ENCODE peak calls at places on chromosomes 13 and 19, in eight cellular contexts. T is AG09309, D is esophagus squamous epithelium, Y is colonic mucosa, K is ovary, S is H1, A is neural progenitor cell, M is AG04450. I is an unnamed sample.

GRCh38 chr13:35598790-35599369 is 122.4 kb upstream of the MAB21L1 start:
- DNase-seq in T (no peak), D (no peak), Y (no peak), K (no peak), S (no peak), A (no peak), M (no peak), I (no peak)

GRCh38 chr19:1015782-1016646 is 4.9 kb downstream of the TMEM259 start:
- DNase-seq in T (no peak), D (no peak), Y (no peak), K (no peak), S (no peak), A (peak; percentile 42), M (no peak), I (no peak)

GRCh38 chr13:94933230-94933751 is 220.9 kb upstream of the SOX21 start:
- DNase-seq in T (no peak), D (no peak), Y (no peak), K (no peak), S (no peak), A (no peak), M (no peak), I (no peak)

GRCh38 chr13:44904982-44905381 is 84.3 kb downstream of the NUFIP1 start:
- DNase-seq in T (peak; percentile 93), D (no peak), Y (peak; percentile 39), K (peak; percentile 51), S (no peak), A (no peak), M (peak; percentile 90), I (peak; percentile 97)

GRCh38 chr19:17294051-17294891 is 9.0 kb downstream of the ABHD8 start:
- DNase-seq in T (no peak), D (no peak), Y (peak; percentile 62), K (peak; percentile 57), S (no peak), A (peak; percentile 48), M (no peak), I (no peak)

GRCh38 chr19:4993683-4994082 is 24.8 kb downstream of the KDM4B start:
- DNase-seq in T (no peak), D (no peak), Y (no peak), K (no peak), S (no peak), A (no peak), M (no peak), I (no peak)

GRCh38 chr13:74132768-74133656 is 1.2 kb downstream of the KLF12 start:
- DNase-seq in T (no peak), D (peak; percentile 9), Y (peak; percentile 44), K (peak; percentile 47), S (no peak), A (peak; percentile 57), M (no peak), I (no peak)

GRCh38 chr13:100506154-100506553 is 82.4 kb downstream of the GGACT start:
- DNase-seq in T (no peak), D (no peak), Y (no peak), K (no peak), S (no peak), A (no peak), M (no peak), I (no peak)

GRCh38 chr19:29329460-29330134 is 116.6 kb upstream of the UQCRFS1 start:
- DNase-seq in T (no peak), D (no peak), Y (no peak), K (no peak), S (no peak), A (peak; percentile 79), M (no peak), I (no peak)

GRCh38 chr13:75635101-75635620 is 969 bp upstream of the LMO7 start:
- DNase-seq in T (no peak), D (no peak), Y (no peak), K (no peak), S (no peak), A (no peak), M (no peak), I (no peak)

GRCh38 chr19:10112895-10113591 is 1.6 kb downstream of the P2RY11 start:
- DNase-seq in T (no peak), D (no peak), Y (peak; percentile 69), K (no peak), S (no peak), A (peak; percentile 62), M (no peak), I (no peak)

GRCh38 chr19:53608381-53608780 is 23.4 kb upstream of the DPRX start:
- DNase-seq in T (no peak), D (no peak), Y (no peak), K (no peak), S (no peak), A (no peak), M (no peak), I (no peak)

GRCh38 chr13:77583551-77583950 is 48.0 kb downstream of the SCEL start:
- DNase-seq in T (no peak), D (no peak), Y (no peak), K (no peak), S (no peak), A (no peak), M (no peak), I (no peak)

GRCh38 chr19:5273782-5274181 is 66.8 kb downstream of the PTPRS start:
- DNase-seq in T (no peak), D (no peak), Y (no peak), K (no peak), S (no peak), A (no peak), M (no peak), I (no peak)

GRCh38 chr13:30895773-30896172 is 10.3 kb upstream of the MEDAG start:
- DNase-seq in T (peak; percentile 74), D (no peak), Y (no peak), K (peak; percentile 48), S (no peak), A (peak; percentile 22), M (peak; percentile 71), I (no peak)

GRCh38 chr13:62482351-62482750 is 1066.7 kb upstream of the PCDH20 start:
- DNase-seq in T (no peak), D (no peak), Y (no peak), K (no peak), S (no peak), A (no peak), M (no peak), I (no peak)

GRCh38 chr13:77784531-77784930 is 87.0 kb downstream of the SLAIN1 start:
- DNase-seq in T (no peak), D (no peak), Y (no peak), K (no peak), S (no peak), A (peak; percentile 25), M (no peak), I (no peak)

GRCh38 chr19:5099822-5100221 is 130.9 kb downstream of the KDM4B start:
- DNase-seq in T (no peak), D (no peak), Y (no peak), K (no peak), S (no peak), A (no peak), M (no peak), I (no peak)

GRCh38 chr19:17243340-17243853 is 2.3 kb downstream of the NR2F6 start:
- DNase-seq in T (no peak), D (no peak), Y (peak; percentile 64), K (no peak), S (no peak), A (no peak), M (no peak), I (no peak)

GRCh38 chr19:33114302-33114701 is 17.6 kb upstream of the WDR88 start:
- DNase-seq in T (no peak), D (no peak), Y (no peak), K (no peak), S (no peak), A (no peak), M (no peak), I (no peak)

DNA sequence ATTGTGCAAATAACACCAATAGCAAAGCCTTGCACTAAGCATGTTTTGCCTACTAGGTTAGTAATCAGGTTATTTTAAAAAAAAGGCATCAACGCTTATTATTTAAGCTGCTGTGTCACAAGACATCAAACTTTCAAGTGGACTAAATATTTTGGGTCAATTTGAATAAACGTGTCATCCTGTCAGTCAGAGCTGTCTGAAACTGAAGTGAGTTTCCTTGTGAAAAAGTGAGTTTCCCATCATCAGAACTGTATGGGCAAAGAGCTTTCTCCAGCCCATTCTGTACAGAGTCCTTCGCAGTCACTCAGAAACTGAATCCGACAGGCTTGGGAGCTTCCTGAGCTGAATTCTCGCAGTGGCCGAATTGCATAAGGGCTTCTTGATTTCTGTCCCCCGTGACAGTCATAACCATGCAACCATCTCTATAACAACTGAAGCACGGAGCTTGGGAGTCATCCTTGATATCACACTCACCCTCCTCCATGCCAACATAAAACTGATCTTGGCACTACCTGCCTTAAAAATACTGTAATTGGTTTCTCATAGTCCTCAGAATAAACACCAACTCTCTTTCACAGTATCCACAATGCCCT is 139.8 kb downstream of the MIPEP start:
- DNase-seq in T (no peak), D (no peak), Y (no peak), K (no peak), S (no peak), A (no peak), M (no peak), I (no peak)
- H3K4me3 ChIP-seq in T (no peak overlapping the region), D (no peak overlapping the region), Y (no peak overlapping the region), K (no peak overlapping the region), S (no peak overlapping the region), A (no peak overlapping the region), M (no peak overlapping the region), I (no peak overlapping the region)

GRCh38 chr13:41059896-41060722 is 1.2 kb upstream of the WBP4 start:
- DNase-seq in T (peak; percentile 63), D (peak; percentile 26), Y (peak; percentile 93), K (peak; percentile 90), S (peak; percentile 70), A (peak; percentile 94), M (peak; percentile 55), I (peak; percentile 68)
- TF ChIP-seq CTCF in T (peak; percentile 36), D (peak; percentile 13), Y (no peak), K (peak; percentile 2), S (peak; percentile 36), A (peak; percentile 54), M (peak; percentile 36), I (peak; percentile 29)

GRCh38 chr13:32150239-32150638 is 118.7 kb downstream of the FRY start:
- DNase-seq in T (no peak), D (no peak), Y (no peak), K (no peak), S (no peak), A (no peak), M (no peak), I (no peak)

GRCh38 chr13:32147976-32148375 is 116.4 kb downstream of the FRY start:
- DNase-seq in T (no peak), D (no peak), Y (no peak), K (no peak), S (no peak), A (no peak), M (no peak), I (no peak)

GRCh38 chr13:32153056-32153455 is 121.5 kb downstream of the FRY start:
- DNase-seq in T (peak; percentile 78), D (no peak), Y (no peak), K (no peak), S (no peak), A (no peak), M (peak; percentile 36), I (no peak)

GRCh38 chr13:32147193-32147592 is 115.6 kb downstream of the FRY start:
- DNase-seq in T (no peak), D (no peak), Y (no peak), K (no peak), S (no peak), A (no peak), M (no peak), I (no peak)

GRCh38 chr13:32150794-32151193 is 119.2 kb downstream of the FRY start:
- DNase-seq in T (peak; percentile 70), D (no peak), Y (peak; percentile 40), K (peak; percentile 78), S (no peak), A (no peak), M (no peak), I (peak; percentile 74)
- H3K4me3 ChIP-seq in T (no peak overlapping the region), D (no peak overlapping the region), Y (no peak overlapping the region), K (no peak overlapping the region), S (no peak overlapping the region), A (no peak overlapping the region), M (no peak overlapping the region), I (no peak overlapping the region)

GRCh38 chr13:109275848-109276247 is 510.5 kb downstream of the IRS2 start:
- DNase-seq in T (no peak), D (no peak), Y (no peak), K (no peak), S (no peak), A (peak; percentile 60), M (no peak), I (no peak)
- TF ChIP-seq CTCF in T (no peak), D (no peak), Y (peak; percentile 18), K (no peak), S (peak; percentile 53), A (peak; percentile 38), M (peak; percentile 31), I (peak; percentile 37)

I was measured in astrocyte of the cerebellum.